ENCODE peak calls at places on chromosomes 16 and 17, in eight cellular contexts. X, G, O, I, U, M, B and S are unnamed samples.

GRCh38 chr17:76524598-76525512 is 12.7 kb downstream of the CYGB start:
- DNase-seq in X (peak; percentile 65), G (no peak), O (no peak), I (no peak), U (peak; percentile 37), M (no peak), B (peak; percentile 64), S (peak; percentile 65)

GRCh38 chr17:82301916-82302497 is 15.4 kb downstream of the CD7 start:
- DNase-seq in X (no peak), G (no peak), O (no peak), I (peak; percentile 41), U (no peak), M (no peak), B (no peak), S (no peak)

GRCh38 chr17:8887834-8888703 is 20.6 kb upstream of the PIK3R6 start:
- DNase-seq in X (peak; percentile 60), G (no peak), O (no peak), I (no peak), U (no peak), M (peak; percentile 73), B (no peak), S (peak; percentile 44)

GRCh38 chr16:9818702-9819101 is 363.5 kb downstream of the GRIN2A start:
- DNase-seq in X (no peak), G (no peak), O (no peak), I (no peak), U (no peak), M (no peak), B (no peak), S (no peak)

GRCh38 chr17:9252525-9252924 is 231.2 kb downstream of the NTN1 start:
- DNase-seq in X (no peak), G (no peak), O (no peak), I (no peak), U (no peak), M (no peak), B (no peak), S (no peak)

GRCh38 chr17:81064746-81065475 is 30.0 kb downstream of the BAIAP2 start:
- DNase-seq in X (peak; percentile 77), G (no peak), O (no peak), I (no peak), U (peak; percentile 20), M (peak; percentile 75), B (no peak), S (peak; percentile 40)

GRCh38 chr17:40063915-40064531 is 1.3 kb downstream of the THRA start:
- DNase-seq in X (no peak), G (no peak), O (no peak), I (no peak), U (no peak), M (no peak), B (no peak), S (no peak)

GRCh38 chr17:34081269-34081668 is 173.8 kb upstream of the CCL2 start:
- DNase-seq in X (peak; percentile 16), G (no peak), O (no peak), I (no peak), U (no peak), M (peak; percentile 22), B (no peak), S (no peak)

GRCh38 chr17:1089915-1090314 is 89.9 kb downstream of the ABR start:
- DNase-seq in X (peak; percentile 80), G (no peak), O (no peak), I (no peak), U (no peak), M (no peak), B (no peak), S (no peak)

GRCh38 chr17:44248220-44248529 is 19.8 kb downstream of the SLC4A1 start:
- DNase-seq in X (no peak), G (no peak), O (no peak), I (no peak), U (no peak), M (no peak), B (no peak), S (no peak)

GRCh38 chr17:79814624-79814965 is 17.7 kb upstream of the CBX8 start:
- DNase-seq in X (no peak), G (no peak), O (no peak), I (no peak), U (no peak), M (no peak), B (no peak), S (no peak)

GRCh38 chr17:17379197-17379991 is 76.2 kb downstream of the NT5M start:
- DNase-seq in X (peak; percentile 93), G (no peak), O (no peak), I (no peak), U (no peak), M (no peak), B (no peak), S (no peak)